ENCODE peak calls at places on chromosomes 11 and 22, in seven cellular contexts. I is glomerular endothelial cell; Y is stimulated activated CD4-positive, alpha-beta T cell treated with anti-CD3 and anti-CD28 coated beads, Interleukin-12 subunit alpha, Interleukin-12 subunit beta, amount 100 ng/mL, for 48 hours; R is transverse colon; K is hippocampal formation; N is amniotic stem cell; P is activated naive CD4-positive, alpha-beta T cell treated with anti-CD3 and anti-CD28 coated beads, Interleukin-2, amount 50 U/mL, for 72 hours. X is an unnamed sample.

GRCh38 chr11:69351460-69351859 is 57.5 kb downstream of the MYEOV start:
- DNase-seq in I (no peak), Y (no peak), R (no peak), K (no peak), N (no peak), P (no peak), X (no peak)

GRCh38 chr11:7974668-7975067 is 9.4 kb upstream of the NLRP10 start:
- DNase-seq in I (no peak), Y (no peak), R (no peak), K (no peak), N (no peak), P (no peak), X (no peak)

GRCh38 chr11:16925495-16926065 is 88.6 kb downstream of the PLEKHA7 start:
- DNase-seq in I (no peak), Y (no peak), R (peak), K (no peak), N (peak), P (peak), X (no peak)

GRCh38 chr22:36595968-36596367 is 67.0 kb upstream of the EIF3D start:
- DNase-seq in I (no peak), Y (no peak), R (no peak), K (no peak), N (no peak), P (no peak), X (no peak)

GRCh38 chr22:30423296-30423958 is 2.1 kb upstream of the MTFP1 start:
- DNase-seq in I (no peak), Y (peak), R (peak), K (peak), N (no peak), P (peak), X (no peak)

GRCh38 chr22:28955817-28956216 is 72.4 kb downstream of the ZNRF3 start:
- DNase-seq in I (no peak), Y (peak), R (peak), K (no peak), N (no peak), P (peak), X (no peak)

GRCh38 chr11:119193001-119193400 is 7.7 kb downstream of the NHERF4 start:
- DNase-seq in I (no peak), Y (no peak), R (no peak), K (no peak), N (no peak), P (no peak), X (no peak)

GRCh38 chr11:36306888-36307287 is 10.8 kb downstream of the PRR5L start:
- DNase-seq in I (no peak), Y (no peak), R (no peak), K (no peak), N (peak), P (no peak), X (no peak)

GRCh38 chr11:1919428-1920127 is at the start of gene TNNT3:
- DNase-seq in I (no peak), Y (no peak), R (no peak), K (no peak), N (no peak), P (no peak), X (no peak)

X was measured in coronary artery.